ENCODE peak calls at places on chromosome 6, in ten cellular contexts. N, W, A, V, I, M, J, L, K and X are unnamed samples.

GRCh38 chr6:33167374-33168148 is 24.7 kb downstream of the COL11A2 start:
- DNase-seq in N (no peak), W (no peak), A (no peak), V (no peak), I (no peak), M (no peak), J (peak), L (no peak), K (no peak), X (no peak)

GRCh38 chr6:31179042-31179386 is 8.5 kb upstream of the POU5F1 start:
- DNase-seq in N (no peak), W (no peak), A (no peak), V (no peak), I (no peak), M (peak), J (no peak), L (no peak), K (no peak), X (no peak)

GRCh38 chr6:56347526-56347925 is 100.1 kb upstream of the COL21A1 start:
- DNase-seq in N (peak), W (no peak), A (no peak), V (no peak), I (no peak), M (no peak), J (no peak), L (peak), K (no peak), X (peak)

GRCh38 chr6:17877196-17877889 is 110.1 kb downstream of the KIF13A start:
- DNase-seq in N (peak), W (no peak), A (no peak), V (no peak), I (no peak), M (no peak), J (no peak), L (peak), K (no peak), X (no peak)

GRCh38 chr6:31651602-31652191 is 764 bp downstream of the BAG6 start:
- DNase-seq in N (peak), W (no peak), A (no peak), V (peak), I (no peak), M (no peak), J (peak), L (peak), K (peak), X (peak)

GRCh38 chr6:134035823-134036296 is 16.6 kb downstream of the SLC2A12 start:
- DNase-seq in N (peak), W (no peak), A (peak), V (peak), I (no peak), M (no peak), J (no peak), L (peak), K (peak), X (peak)

GRCh38 chr6:33706136-33706725 is 5.3 kb downstream of the UQCC2 start:
- DNase-seq in N (no peak), W (no peak), A (peak), V (no peak), I (no peak), M (no peak), J (no peak), L (no peak), K (no peak), X (no peak)

GRCh38 chr6:39754493-39755115 is 29.4 kb upstream of the KIF6 start:
- DNase-seq in N (no peak), W (no peak), A (no peak), V (no peak), I (no peak), M (no peak), J (no peak), L (no peak), K (no peak), X (no peak)

GRCh38 chr6:28807682-28808280 is 116.0 kb downstream of the TRIM27 start:
- DNase-seq in N (peak), W (no peak), A (no peak), V (peak), I (no peak), M (no peak), J (peak), L (peak), K (peak), X (peak)

GRCh38 chr6:14736231-14736953 is 509.5 kb upstream of the JARID2 start:
- DNase-seq in N (no peak), W (no peak), A (no peak), V (no peak), I (no peak), M (no peak), J (no peak), L (no peak), K (no peak), X (no peak)

GRCh38 chr6:46684771-46685170 is 2.9 kb upstream of the TDRD6 start:
- DNase-seq in N (peak), W (no peak), A (no peak), V (no peak), I (no peak), M (no peak), J (no peak), L (peak), K (no peak), X (peak)

GRCh38 chr6:30970946-30971345 is 12.6 kb upstream of the MUC21 start:
- DNase-seq in N (no peak), W (no peak), A (no peak), V (no peak), I (no peak), M (no peak), J (no peak), L (no peak), K (no peak), X (peak)

GRCh38 chr6:145756170-145756662 is 20.9 kb upstream of the EPM2A start:
- DNase-seq in N (peak), W (no peak), A (no peak), V (peak), I (no peak), M (peak), J (no peak), L (peak), K (no peak), X (peak)